ENCODE peak calls at places on chromosome 17, in eight cellular contexts. I is progenitor cell of endocrine pancreas, Z is RWPE1, E is BJ, Q is choroid plexus epithelial cell, D is HFFc6, H is A673, M is AG09309. Y is an unnamed sample.

GRCh38 chr17:67244621-67245072 is 349 bp downstream of the HELZ start:
- DNase-seq in I (no peak), Z (no peak), E (no peak), Q (no peak), D (no peak), H (no peak), M (no peak), Y (no peak)

GRCh38 chr17:77535892-77536291 is 395.1 kb downstream of the SEC14L1 start:
- DNase-seq in I (no peak), Z (no peak), E (no peak), Q (no peak), D (no peak), H (peak), M (no peak), Y (no peak)

GRCh38 chr17:45857977-45858708 is 13.5 kb downstream of the SPPL2C start:
- DNase-seq in I (peak), Z (peak), E (no peak), Q (peak), D (peak), H (no peak), M (no peak), Y (no peak)

GRCh38 chr17:17824780-17825614 is 11.8 kb downstream of the SREBF1 start:
- DNase-seq in I (no peak), Z (no peak), E (no peak), Q (no peak), D (no peak), H (no peak), M (no peak), Y (no peak)

GRCh38 chr17:67245694-67246397 is 850 bp upstream of the HELZ start:
- DNase-seq in I (peak), Z (peak), E (no peak), Q (no peak), D (no peak), H (no peak), M (no peak), Y (no peak)

GRCh38 chr17:67223924-67224323 is 21.1 kb downstream of the HELZ start:
- DNase-seq in I (no peak), Z (peak), E (no peak), Q (no peak), D (no peak), H (peak), M (no peak), Y (no peak)

GRCh38 chr17:82107341-82107860 is 9.4 kb upstream of the FASN start:
- DNase-seq in I (no peak), Z (no peak), E (no peak), Q (peak), D (no peak), H (no peak), M (no peak), Y (no peak)

GRCh38 chr17:57121308-57122042 is 36.4 kb downstream of the AKAP1 start:
- DNase-seq in I (peak), Z (peak), E (no peak), Q (peak), D (peak), H (peak), M (no peak), Y (no peak)

GRCh38 chr17:65545708-65546523 is 15.5 kb downstream of the AXIN2 start:
- DNase-seq in I (no peak), Z (no peak), E (no peak), Q (no peak), D (no peak), H (no peak), M (no peak), Y (no peak)

GRCh38 chr17:28057731-28058246 is 15.3 kb downstream of the NLK start:
- DNase-seq in I (no peak), Z (peak), E (no peak), Q (peak), D (peak), H (no peak), M (no peak), Y (no peak)

GRCh38 chr17:30520882-30521281 is 43.7 kb downstream of the GOSR1 start:
- DNase-seq in I (no peak), Z (no peak), E (no peak), Q (no peak), D (no peak), H (no peak), M (no peak), Y (no peak)

GRCh38 chr17:81064746-81065475 is 30.0 kb downstream of the BAIAP2 start:
- DNase-seq in I (no peak), Z (no peak), E (no peak), Q (peak), D (peak), H (peak), M (peak), Y (peak)

GRCh38 chr17:78338860-78339259 is 21.0 kb downstream of the SOCS3 start:
- DNase-seq in I (no peak), Z (peak), E (no peak), Q (no peak), D (no peak), H (no peak), M (no peak), Y (no peak)

GRCh38 chr17:73232587-73233373 is 28.9 kb downstream of the CPSF4L start:
- DNase-seq in I (no peak), Z (peak), E (no peak), Q (peak), D (peak), H (peak), M (no peak), Y (no peak)

GRCh38 chr17:9121186-9121820 is 100.0 kb downstream of the NTN1 start:
- DNase-seq in I (no peak), Z (no peak), E (no peak), Q (no peak), D (no peak), H (no peak), M (no peak), Y (no peak)

GRCh38 chr17:50173335-50173941 is 7.6 kb downstream of the SGCA start:
- DNase-seq in I (no peak), Z (no peak), E (peak), Q (peak), D (peak), H (no peak), M (no peak), Y (no peak)

GRCh38 chr17:58337600-58338453 is 9.2 kb upstream of the TSPOAP1 start:
- DNase-seq in I (no peak), Z (no peak), E (peak), Q (peak), D (peak), H (no peak), M (peak), Y (peak)

GRCh38 chr17:71402661-71403141 is 718.1 kb upstream of the SOX9 start:
- DNase-seq in I (no peak), Z (peak), E (no peak), Q (no peak), D (no peak), H (no peak), M (no peak), Y (no peak)

GRCh38 chr17:36673068-36673467 is 71.7 kb downstream of the MRM1 start:
- DNase-seq in I (no peak), Z (no peak), E (no peak), Q (no peak), D (no peak), H (no peak), M (no peak), Y (no peak)

GRCh38 chr17:37256627-37257026 is 119.2 kb upstream of the C17orf78 start:
- DNase-seq in I (no peak), Z (no peak), E (no peak), Q (no peak), D (no peak), H (no peak), M (no peak), Y (no peak)

GRCh38 chr17:9768381-9768934 is 22.9 kb downstream of the DHRS7C start:
- DNase-seq in I (no peak), Z (peak), E (no peak), Q (peak), D (peak), H (peak), M (no peak), Y (no peak)

GRCh38 chr17:17570207-17570797 is 21.2 kb downstream of the PEMT start:
- DNase-seq in I (peak), Z (no peak), E (no peak), Q (peak), D (no peak), H (no peak), M (no peak), Y (no peak)

DNA sequence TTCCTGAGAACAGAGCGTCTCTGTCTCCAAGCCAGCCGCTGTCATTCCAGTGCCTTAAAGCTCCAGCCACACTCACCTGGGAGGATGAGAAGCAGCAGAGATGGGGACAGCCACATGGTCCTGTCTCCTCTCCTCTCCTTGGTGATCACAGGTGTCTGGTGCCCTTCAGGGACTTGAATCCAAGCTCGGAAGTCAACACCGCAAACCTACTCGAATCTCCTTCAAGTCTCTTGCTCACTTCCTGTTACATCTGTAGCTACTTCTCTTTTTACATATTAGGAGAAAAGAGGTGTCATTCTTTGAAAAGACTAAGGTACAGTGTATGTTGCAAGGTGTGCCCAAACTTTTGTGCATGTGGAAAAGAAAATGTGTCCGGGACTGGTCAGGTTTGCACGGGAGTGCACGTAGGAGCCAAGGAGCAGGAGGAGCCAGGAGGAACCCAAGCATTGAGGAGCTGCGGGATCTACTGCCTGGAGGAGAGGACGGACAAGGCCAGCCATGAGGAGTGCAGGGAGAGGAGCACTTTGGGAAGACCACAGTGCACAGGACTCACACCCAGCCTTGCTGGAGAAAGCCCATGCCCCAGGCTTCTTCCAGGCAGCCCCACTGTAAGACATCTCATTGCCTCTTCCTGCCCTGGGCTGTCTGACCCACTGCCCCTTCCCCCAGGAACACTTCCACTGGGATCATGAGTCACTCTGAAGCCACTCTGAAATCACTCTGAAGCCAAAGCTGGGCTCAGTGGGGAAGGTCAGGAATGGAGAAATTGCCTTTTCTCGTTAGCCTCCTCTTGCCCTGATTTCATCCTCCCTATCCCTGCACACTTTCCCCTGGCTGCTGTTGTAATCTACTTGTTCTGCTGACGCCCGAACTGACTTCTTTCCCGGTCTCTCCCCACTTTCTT is at the start of gene CD300LD:
- DNase-seq in I (no peak), Z (no peak), E (no peak), Q (no peak), D (no peak), H (no peak), M (no peak), Y (no peak)
- TF ChIP-seq CTCF in I (no peak), Z (no peak), E (no peak), Q (no peak), D (no peak), H (no peak), M (no peak), Y (no peak)

GRCh38 chr17:787641-788221 is 5.6 kb downstream of the MRM3 start:
- DNase-seq in I (no peak), Z (no peak), E (no peak), Q (no peak), D (no peak), H (no peak), M (no peak), Y (no peak)

GRCh38 chr17:784143-784542 is 2.0 kb downstream of the MRM3 start:
- DNase-seq in I (no peak), Z (no peak), E (no peak), Q (no peak), D (no peak), H (no peak), M (no peak), Y (no peak)

GRCh38 chr17:778096-778495 is 4.0 kb downstream of the GLOD4 start:
- DNase-seq in I (no peak), Z (no peak), E (no peak), Q (no peak), D (no peak), H (no peak), M (no peak), Y (no peak)

DNA sequence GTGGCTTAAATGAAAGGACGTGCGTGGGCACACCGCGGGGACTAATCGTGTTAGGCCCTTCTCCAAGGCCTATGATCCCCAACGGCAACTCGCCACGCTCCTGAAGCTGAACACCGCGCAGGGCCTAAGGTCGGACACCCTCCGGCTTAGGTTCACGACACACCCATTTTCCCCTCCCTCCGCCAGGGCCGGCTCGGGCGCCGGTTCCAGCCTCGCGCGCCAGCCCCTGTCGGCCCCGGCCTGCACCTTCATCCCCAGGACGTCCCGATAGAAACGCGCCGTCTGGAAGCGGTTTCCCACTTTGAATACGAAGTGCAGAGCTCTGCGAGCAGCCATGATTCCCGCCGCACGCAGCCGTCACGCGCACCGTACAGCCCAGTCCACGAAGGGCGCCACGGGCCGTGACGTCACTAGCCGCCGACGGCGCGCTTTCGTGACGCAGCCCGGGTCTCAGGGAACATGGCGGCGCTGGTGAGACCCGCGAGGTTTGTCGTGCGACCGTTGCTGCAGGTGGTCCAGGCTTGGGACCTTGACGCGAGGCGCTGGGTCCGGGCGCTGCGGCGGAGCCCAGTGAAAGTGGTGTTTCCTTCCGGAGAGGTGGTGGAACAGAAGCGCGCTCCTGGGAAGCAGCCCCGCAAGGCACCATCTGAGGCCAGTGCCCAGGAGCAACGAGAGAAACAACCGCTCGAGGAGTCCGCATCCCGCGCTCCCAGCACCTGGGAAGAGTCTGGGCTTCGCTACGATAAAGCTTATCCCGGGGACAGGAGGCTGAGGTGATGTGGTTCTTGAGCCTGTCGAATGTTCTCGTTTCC is at the start of the genes GLOD4 and MRM3:
- DNase-seq in I (peak), Z (peak), E (peak), Q (peak), D (peak), H (peak), M (peak), Y (peak)
- TF ChIP-seq CTCF in I (peak), Z (no peak), E (peak), Q (no peak), D (peak), H (no peak), M (no peak), Y (no peak)

GRCh38 chr17:44492706-44493272 is 10.4 kb downstream of the GPATCH8 start:
- DNase-seq in I (no peak), Z (no peak), E (no peak), Q (no peak), D (no peak), H (no peak), M (no peak), Y (no peak)
- TF ChIP-seq CTCF in I (no peak), Z (no peak), E (no peak), Q (no peak), D (no peak), H (no peak), M (no peak), Y (no peak)

GRCh38 chr17:41015473-41015872 is 6.5 kb upstream of the KRTAP3-1 start:
- DNase-seq in I (no peak), Z (no peak), E (no peak), Q (no peak), D (no peak), H (no peak), M (no peak), Y (no peak)

GRCh38 chr17:41019415-41019814 is 7.6 kb downstream of the KRTAP1-5 start:
- DNase-seq in I (no peak), Z (no peak), E (no peak), Q (no peak), D (no peak), H (no peak), M (no peak), Y (no peak)

GRCh38 chr17:41013181-41013580 is 4.3 kb upstream of the KRTAP3-1 start:
- DNase-seq in I (no peak), Z (no peak), E (peak), Q (no peak), D (peak), H (no peak), M (peak), Y (no peak)

GRCh38 chr17:41013606-41014005 is 4.7 kb upstream of the KRTAP3-1 start:
- DNase-seq in I (no peak), Z (no peak), E (peak), Q (peak), D (peak), H (peak), M (peak), Y (peak)

DNA sequence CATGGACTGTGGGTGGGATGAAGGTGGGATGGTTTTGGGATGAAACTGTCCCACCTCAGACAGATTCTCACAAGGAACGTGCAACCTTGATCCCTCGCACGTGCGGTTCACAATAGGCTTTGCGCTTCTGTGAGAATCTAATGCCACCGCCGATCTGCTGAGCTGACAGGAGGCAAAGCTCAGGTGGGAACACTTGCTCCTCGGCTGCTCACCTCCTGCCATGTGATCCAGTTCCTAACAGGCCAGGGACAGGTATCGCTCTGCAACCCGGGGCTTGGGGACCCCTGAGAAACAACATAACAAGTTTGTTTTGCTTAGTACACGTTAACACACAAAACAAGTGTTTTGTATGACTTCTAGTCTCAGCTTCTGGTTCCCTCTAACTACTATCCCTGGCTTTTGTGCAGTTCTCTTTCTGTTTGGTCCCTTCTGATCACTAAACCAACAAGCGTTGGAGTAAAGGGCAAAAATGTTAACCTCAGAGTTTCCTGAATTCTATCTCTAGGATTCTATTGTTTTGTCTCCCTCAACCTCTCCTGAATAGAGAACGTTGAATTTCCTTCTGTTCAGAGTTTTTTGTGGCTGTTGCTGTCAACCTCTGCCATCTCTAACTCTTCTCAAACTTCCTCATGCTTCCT is 7.8 kb upstream of the KRTAP3-1 start:
- DNase-seq in I (no peak), Z (no peak), E (no peak), Q (no peak), D (no peak), H (no peak), M (no peak), Y (no peak)
- TF ChIP-seq CTCF in I (no peak), Z (no peak), E (no peak), Q (no peak), D (no peak), H (no peak), M (no peak), Y (no peak)

GRCh38 chr17:60095830-60096229 is 17.1 kb upstream of the HEATR6 start:
- DNase-seq in I (no peak), Z (no peak), E (no peak), Q (no peak), D (no peak), H (no peak), M (no peak), Y (no peak)

GRCh38 chr17:60095381-60095780 is 16.7 kb upstream of the HEATR6 start:
- DNase-seq in I (no peak), Z (no peak), E (no peak), Q (no peak), D (no peak), H (no peak), M (no peak), Y (no peak)

GRCh38 chr17:60094754-60095153 is 16.0 kb upstream of the HEATR6 start:
- DNase-seq in I (no peak), Z (no peak), E (no peak), Q (no peak), D (no peak), H (no peak), M (no peak), Y (no peak)

GRCh38 chr17:60091908-60092331 is 13.2 kb upstream of the HEATR6 start:
- DNase-seq in I (no peak), Z (no peak), E (no peak), Q (peak), D (peak), H (no peak), M (peak), Y (no peak)

GRCh38 chr17:60093694-60094093 is 15.0 kb upstream of the HEATR6 start:
- DNase-seq in I (no peak), Z (no peak), E (no peak), Q (no peak), D (no peak), H (no peak), M (no peak), Y (no peak)
- TF ChIP-seq CTCF in I (no peak), Z (no peak), E (no peak), Q (no peak), D (no peak), H (no peak), M (no peak), Y (no peak)